ENCODE peak calls at places on chromosomes 12 and 14, in eight cellular contexts. One of them, this sample, is unnamed.

GRCh38 chr14:44462372-44462771 is 44.7 kb downstream of the FSCB start:
- DNase-seq in lung: no peak
- DNase-seq in choroid plexus epithelial cell: no peak
- DNase-seq in B cell: no peak
- DNase-seq in AG04450: no peak
- DNase-seq in Calu3: no peak
- DNase-seq in AG04449: no peak
- DNase-seq in endothelial cell: no peak
- DNase-seq in this sample: no peak

GRCh38 chr12:88006351-88006750 is 22.9 kb downstream of the C12orf50 start:
- DNase-seq in choroid plexus epithelial cell: no peak
- DNase-seq in endothelial cell: no peak
- DNase-seq in AG04449: no peak
- DNase-seq in B cell: no peak
- DNase-seq in Calu3: no peak
- DNase-seq in lung: no peak
- DNase-seq in AG04450: no peak
- DNase-seq in this sample: no peak

GRCh38 chr14:36315159-36315853 is 5.1 kb downstream of the MBIP start:
- DNase-seq in endothelial cell: no peak
- DNase-seq in Calu3: no peak
- DNase-seq in AG04450: no peak
- DNase-seq in AG04449: no peak
- DNase-seq in lung: no peak
- DNase-seq in B cell: no peak
- DNase-seq in choroid plexus epithelial cell: no peak
- DNase-seq in this sample: no peak

GRCh38 chr14:64465856-64466554 is 706 bp downstream of the AKAP5 start:
- DNase-seq in choroid plexus epithelial cell: peak
- DNase-seq in Calu3: peak
- DNase-seq in AG04450: peak
- DNase-seq in endothelial cell: peak
- DNase-seq in AG04449: no peak
- DNase-seq in lung: no peak
- DNase-seq in B cell: no peak
- DNase-seq in this sample: no peak

GRCh38 chr12:65891987-65892481 is 67.8 kb downstream of the HMGA2 start:
- DNase-seq in B cell: no peak
- DNase-seq in endothelial cell: no peak
- DNase-seq in choroid plexus epithelial cell: peak
- DNase-seq in AG04449: peak
- DNase-seq in AG04450: peak
- DNase-seq in Calu3: peak
- DNase-seq in lung: peak
- DNase-seq in this sample: peak

GRCh38 chr12:132288516-132289188 is 40.7 kb downstream of the GALNT9 start:
- DNase-seq in B cell: no peak
- DNase-seq in AG04450: no peak
- DNase-seq in AG04449: no peak
- DNase-seq in Calu3: no peak
- DNase-seq in endothelial cell: no peak
- DNase-seq in choroid plexus epithelial cell: no peak
- DNase-seq in lung: no peak
- DNase-seq in this sample: no peak

GRCh38 chr14:92037989-92038388 is 1.9 kb downstream of the TRIP11 start:
- DNase-seq in endothelial cell: no peak
- DNase-seq in AG04450: no peak
- DNase-seq in lung: no peak
- DNase-seq in AG04449: no peak
- DNase-seq in B cell: no peak
- DNase-seq in choroid plexus epithelial cell: peak
- DNase-seq in Calu3: no peak
- DNase-seq in this sample: no peak

GRCh38 chr12:88726806-88727722 is 146.8 kb upstream of the KITLG start:
- DNase-seq in Calu3: no peak
- DNase-seq in endothelial cell: no peak
- DNase-seq in choroid plexus epithelial cell: no peak
- DNase-seq in AG04450: peak
- DNase-seq in AG04449: peak
- DNase-seq in B cell: no peak
- DNase-seq in lung: no peak
- DNase-seq in this sample: no peak

GRCh38 chr12:52691076-52691764 is 11.0 kb upstream of the KRT1 start:
- DNase-seq in B cell: no peak
- DNase-seq in Calu3: peak
- DNase-seq in AG04449: no peak
- DNase-seq in lung: no peak
- DNase-seq in endothelial cell: peak
- DNase-seq in AG04450: no peak
- DNase-seq in choroid plexus epithelial cell: no peak
- DNase-seq in this sample: no peak

GRCh38 chr12:87368259-87368658 is 660.9 kb downstream of the C12orf50 start:
- DNase-seq in endothelial cell: no peak
- DNase-seq in B cell: no peak
- DNase-seq in AG04449: no peak
- DNase-seq in lung: no peak
- DNase-seq in choroid plexus epithelial cell: no peak
- DNase-seq in AG04450: no peak
- DNase-seq in Calu3: no peak
- DNase-seq in this sample: no peak

GRCh38 chr12:82055391-82055790 is 296.2 kb upstream of the PPFIA2 start:
- DNase-seq in Calu3: no peak
- DNase-seq in lung: no peak
- DNase-seq in choroid plexus epithelial cell: no peak
- DNase-seq in AG04449: no peak
- DNase-seq in endothelial cell: no peak
- DNase-seq in B cell: no peak
- DNase-seq in AG04450: no peak
- DNase-seq in this sample: no peak

GRCh38 chr12:124828264-124829007 is 35.2 kb downstream of the SCARB1 start:
- DNase-seq in endothelial cell: no peak
- DNase-seq in lung: no peak
- DNase-seq in AG04449: no peak
- DNase-seq in AG04450: no peak
- DNase-seq in Calu3: peak
- DNase-seq in choroid plexus epithelial cell: peak
- DNase-seq in B cell: no peak
- DNase-seq in this sample: peak

GRCh38 chr12:27180862-27181261 is 63.2 kb upstream of the STK38L start:
- DNase-seq in AG04450: no peak
- DNase-seq in lung: no peak
- DNase-seq in endothelial cell: no peak
- DNase-seq in AG04449: no peak
- DNase-seq in choroid plexus epithelial cell: no peak
- DNase-seq in B cell: no peak
- DNase-seq in Calu3: no peak
- DNase-seq in this sample: no peak

GRCh38 chr12:116423053-116423452 is 136.1 kb upstream of the MAP1LC3B2 start:
- DNase-seq in AG04449: no peak
- DNase-seq in choroid plexus epithelial cell: peak
- DNase-seq in B cell: no peak
- DNase-seq in endothelial cell: no peak
- DNase-seq in lung: no peak
- DNase-seq in AG04450: no peak
- DNase-seq in Calu3: no peak
- DNase-seq in this sample: no peak
- TF ChIP-seq CTCF in AG04449: no peak
- TF ChIP-seq CTCF in choroid plexus epithelial cell: no peak
- TF ChIP-seq CTCF in B cell: no peak
- TF ChIP-seq CTCF in endothelial cell: no peak
- TF ChIP-seq CTCF in lung: no peak
- TF ChIP-seq CTCF in AG04450: no peak
- TF ChIP-seq CTCF in Calu3: no peak
- TF ChIP-seq CTCF in this sample: no peak

GRCh38 chr12:9134981-9135628 is 19.4 kb upstream of the A2M start:
- DNase-seq in B cell: no peak
- DNase-seq in Calu3: peak
- DNase-seq in choroid plexus epithelial cell: peak
- DNase-seq in endothelial cell: no peak
- DNase-seq in AG04449: no peak
- DNase-seq in lung: no peak
- DNase-seq in AG04450: no peak
- DNase-seq in this sample: no peak
- TF ChIP-seq CTCF in B cell: no peak
- TF ChIP-seq CTCF in Calu3: no peak
- TF ChIP-seq CTCF in choroid plexus epithelial cell: peak
- TF ChIP-seq CTCF in endothelial cell: peak
- TF ChIP-seq CTCF in AG04449: no peak
- TF ChIP-seq CTCF in lung: no peak
- TF ChIP-seq CTCF in AG04450: peak
- TF ChIP-seq CTCF in this sample: peak

GRCh38 chr12:11666131-11666530 is 16.7 kb downstream of the ETV6 start:
- DNase-seq in Calu3: no peak
- DNase-seq in B cell: no peak
- DNase-seq in endothelial cell: no peak
- DNase-seq in lung: no peak
- DNase-seq in AG04449: no peak
- DNase-seq in choroid plexus epithelial cell: no peak
- DNase-seq in AG04450: no peak
- DNase-seq in this sample: no peak

GRCh38 chr12:11666651-11667050 is 17.2 kb downstream of the ETV6 start:
- DNase-seq in B cell: no peak
- DNase-seq in lung: no peak
- DNase-seq in AG04449: no peak
- DNase-seq in choroid plexus epithelial cell: no peak
- DNase-seq in AG04450: no peak
- DNase-seq in Calu3: no peak
- DNase-seq in endothelial cell: no peak
- DNase-seq in this sample: no peak

GRCh38 chr12:11669348-11669747 is 19.9 kb downstream of the ETV6 start:
- DNase-seq in AG04450: no peak
- DNase-seq in choroid plexus epithelial cell: no peak
- DNase-seq in Calu3: no peak
- DNase-seq in B cell: no peak
- DNase-seq in endothelial cell: no peak
- DNase-seq in lung: no peak
- DNase-seq in AG04449: no peak
- DNase-seq in this sample: no peak

GRCh38 chr12:11667159-11667558 is 17.7 kb downstream of the ETV6 start:
- DNase-seq in AG04449: no peak
- DNase-seq in endothelial cell: no peak
- DNase-seq in lung: no peak
- DNase-seq in Calu3: no peak
- DNase-seq in AG04450: no peak
- DNase-seq in choroid plexus epithelial cell: no peak
- DNase-seq in B cell: no peak
- DNase-seq in this sample: no peak

DNA sequence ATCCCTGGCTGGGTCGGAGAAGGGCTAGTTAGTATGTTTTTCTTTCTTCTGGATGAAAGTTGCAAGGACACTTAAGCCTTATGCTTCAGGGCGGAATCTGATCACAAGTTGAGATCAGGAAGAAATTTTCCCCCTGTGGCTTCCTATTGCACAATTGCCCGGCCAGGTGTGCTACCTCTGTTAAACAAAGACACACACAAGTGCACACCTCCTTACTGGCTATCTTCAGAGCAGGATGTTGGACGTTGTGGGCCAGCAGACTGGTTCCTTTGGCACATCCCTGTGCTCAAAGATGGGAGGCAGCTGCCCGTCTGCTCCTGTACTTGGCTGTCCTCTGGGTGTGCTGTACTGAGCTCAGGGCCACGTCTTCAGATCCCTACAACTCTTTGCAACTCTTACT is 19.1 kb downstream of the ETV6 start:
- DNase-seq in lung: no peak
- DNase-seq in AG04449: no peak
- DNase-seq in B cell: no peak
- DNase-seq in AG04450: no peak
- DNase-seq in choroid plexus epithelial cell: no peak
- DNase-seq in Calu3: no peak
- DNase-seq in endothelial cell: no peak
- DNase-seq in this sample: no peak
- TF ChIP-seq CTCF in lung: no peak
- TF ChIP-seq CTCF in AG04449: no peak
- TF ChIP-seq CTCF in B cell: no peak
- TF ChIP-seq CTCF in AG04450: no peak
- TF ChIP-seq CTCF in choroid plexus epithelial cell: no peak
- TF ChIP-seq CTCF in Calu3: no peak
- TF ChIP-seq CTCF in endothelial cell: no peak
- TF ChIP-seq CTCF in this sample: no peak

DNA sequence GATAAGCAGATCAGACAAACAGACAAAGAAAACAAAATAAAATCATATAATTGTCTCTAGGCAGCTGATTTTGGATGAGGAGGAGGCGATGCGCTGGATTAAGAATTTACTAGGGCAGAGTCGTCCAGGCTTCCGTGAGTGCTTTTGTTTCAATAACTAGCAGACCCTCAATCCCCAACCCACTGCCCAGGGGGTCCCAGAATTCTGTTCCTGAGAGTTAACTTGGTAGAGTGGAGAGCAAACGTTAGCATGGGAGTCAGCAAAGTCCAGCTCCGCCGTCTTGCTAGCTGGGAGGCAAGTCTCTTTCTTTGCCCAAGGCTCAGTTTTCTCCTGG is 95.5 kb upstream of the TBX5 start:
- DNase-seq in B cell: no peak
- DNase-seq in endothelial cell: no peak
- DNase-seq in AG04450: no peak
- DNase-seq in lung: no peak
- DNase-seq in choroid plexus epithelial cell: no peak
- DNase-seq in Calu3: no peak
- DNase-seq in AG04449: no peak
- DNase-seq in this sample: no peak
- TF ChIP-seq CTCF in B cell: no peak
- TF ChIP-seq CTCF in endothelial cell: no peak
- TF ChIP-seq CTCF in AG04450: no peak
- TF ChIP-seq CTCF in lung: no peak
- TF ChIP-seq CTCF in choroid plexus epithelial cell: no peak
- TF ChIP-seq CTCF in Calu3: no peak
- TF ChIP-seq CTCF in AG04449: no peak
- TF ChIP-seq CTCF in this sample: no peak